ENCODE peak calls at places on chromosomes 12 and 14, in eight cellular contexts. X, R, Z, N, O, F, V and K are unnamed samples.

GRCh38 chr14:65290830-65291229 is 121.7 kb upstream of the FUT8 start:
- DNase-seq in O (peak; percentile 85), N (no peak), V (peak; percentile 84), F (no peak), X (no peak), R (peak; percentile 97), Z (no peak), K (peak; percentile 38)

GRCh38 chr12:85644508-85644907 is 191.7 kb downstream of the RASSF9 start:
- DNase-seq in V (no peak), X (no peak), Z (no peak), O (peak; percentile 21), R (no peak), F (no peak), N (no peak), K (no peak)

GRCh38 chr12:92927436-92928116 is 1.5 kb downstream of the EEA1 start:
- DNase-seq in Z (no peak), R (peak; percentile 75), X (no peak), V (no peak), F (peak; percentile 50), N (no peak), O (peak; percentile 77), K (no peak)

GRCh38 chr12:57614178-57614947 is 3.1 kb downstream of the ARHGEF25 start:
- DNase-seq in R (no peak), O (peak; percentile 15), Z (no peak), X (peak; percentile 91), N (peak; percentile 49), F (peak; percentile 84), V (no peak), K (no peak)

GRCh38 chr12:65229441-65229840 is 49.0 kb upstream of the MSRB3 start:
- DNase-seq in R (peak; percentile 74), X (no peak), O (peak; percentile 81), N (no peak), V (no peak), Z (no peak), F (no peak), K (peak; percentile 8)

GRCh38 chr12:6369916-6370575 is 5.3 kb downstream of the SCNN1A start:
- DNase-seq in N (no peak), V (no peak), O (no peak), R (no peak), X (peak; percentile 43), F (no peak), Z (no peak), K (no peak)

GRCh38 chr12:127287256-127287655 is 979.7 kb upstream of the TMEM132C start:
- DNase-seq in X (no peak), O (no peak), R (no peak), N (no peak), Z (no peak), F (no peak), V (no peak), K (no peak)

GRCh38 chr12:105677672-105678071 is 347.2 kb downstream of the C12orf75 start:
- DNase-seq in V (no peak), F (no peak), R (no peak), Z (no peak), N (no peak), X (peak; percentile 21), O (no peak), K (no peak)

GRCh38 chr12:41701943-41702601 is 442.6 kb downstream of the GXYLT1 start:
- DNase-seq in V (no peak), Z (no peak), N (no peak), R (no peak), F (no peak), O (no peak), X (no peak), K (no peak)

DNA sequence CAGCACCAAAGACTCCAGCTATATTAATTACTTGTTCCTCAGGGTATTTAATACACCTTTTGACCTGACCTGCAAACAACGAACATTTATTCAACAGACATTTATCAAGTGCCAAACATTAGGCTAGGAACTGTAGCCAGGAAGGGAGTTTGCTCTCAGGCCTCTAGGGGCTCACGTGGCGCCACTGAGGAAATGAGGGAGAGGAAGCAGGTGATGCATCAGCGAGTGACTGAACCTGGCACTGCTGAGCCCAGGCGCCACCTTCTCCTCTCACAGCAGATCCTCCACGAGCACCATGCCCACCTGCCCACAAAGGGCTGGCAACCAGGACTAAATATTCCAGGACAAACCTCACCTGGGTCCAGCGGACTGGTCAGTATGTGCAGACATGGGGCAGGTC is 50.2 kb downstream of the SETD3 start:
- DNase-seq in O (no peak), Z (no peak), N (no peak), X (peak; percentile 86), V (no peak), R (peak; percentile 7), F (no peak), K (no peak)
- TF ChIP-seq CTCF in O (peak; percentile 17), Z (no peak), N (no peak), X (peak; percentile 79), V (no peak), R (peak; percentile 29), F (peak; percentile 6), K (peak; percentile 53)

GRCh38 chr12:79678306-79678705 is 12.5 kb downstream of the PAWR start:
- DNase-seq in N (no peak), V (no peak), O (no peak), R (peak; percentile 66), X (no peak), Z (no peak), F (no peak), K (no peak)
- H3K4me3 ChIP-seq in N (no peak overlapping the region), V (no peak overlapping the region), O (no peak overlapping the region), R (no peak overlapping the region), X (no peak overlapping the region), Z (no peak overlapping the region), F (no peak overlapping the region), K (no peak overlapping the region)

DNA sequence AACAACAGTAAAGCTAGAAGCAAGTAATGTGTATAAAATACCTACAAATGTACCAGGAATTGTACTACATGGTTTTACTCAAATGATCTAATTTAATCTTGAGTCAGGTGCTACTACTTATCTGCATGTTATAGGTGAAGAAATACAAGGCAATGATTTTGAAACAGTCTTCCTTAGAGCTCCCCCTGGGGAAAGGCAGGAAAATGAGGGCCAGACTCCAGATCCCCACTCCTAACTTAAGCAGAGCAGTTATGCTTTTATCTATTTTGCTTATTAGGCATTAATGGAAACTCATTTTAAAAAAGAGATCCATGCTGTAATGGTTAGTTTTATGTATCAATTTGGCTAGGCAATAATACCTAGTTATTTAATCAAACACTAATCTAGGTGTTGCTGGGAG is 109.3 kb upstream of the CPSF6 start:
- DNase-seq in X (no peak), Z (no peak), V (no peak), F (no peak), N (no peak), O (no peak), R (no peak), K (no peak)
- TF ChIP-seq CTCF in X (no peak), Z (no peak), V (no peak), F (no peak), N (no peak), O (peak; percentile 19), R (peak; percentile 22), K (peak; percentile 49)

DNA sequence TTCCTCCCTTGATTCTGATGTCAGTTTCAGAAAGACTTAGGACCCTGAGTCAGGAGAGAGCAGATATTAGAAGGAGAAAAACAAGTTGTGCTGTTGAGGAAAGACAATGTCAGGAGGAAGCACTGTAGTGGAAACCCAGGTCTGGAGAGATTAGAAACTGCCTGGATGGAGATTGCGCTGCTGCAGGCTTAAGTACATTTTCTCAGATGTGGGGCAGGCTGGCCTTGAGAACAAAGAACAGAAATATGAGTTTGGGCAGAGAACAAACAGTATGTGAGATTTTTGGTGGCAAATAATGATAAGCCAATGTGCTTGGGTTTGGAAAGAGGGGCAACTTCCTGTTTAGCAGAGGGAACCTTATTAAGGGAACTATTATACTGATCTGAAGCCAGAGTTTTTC is 74.3 kb upstream of the PRMT8 start:
- DNase-seq in Z (peak; percentile 7), O (no peak), R (no peak), N (no peak), X (peak; percentile 16), V (no peak), F (no peak), K (no peak)
- H3K4me3 ChIP-seq in Z (no peak overlapping the region), O (no peak overlapping the region), R (no peak overlapping the region), N (no peak overlapping the region), X (no peak overlapping the region), V (no peak overlapping the region), F (no peak overlapping the region), K (no peak overlapping the region)

DNA sequence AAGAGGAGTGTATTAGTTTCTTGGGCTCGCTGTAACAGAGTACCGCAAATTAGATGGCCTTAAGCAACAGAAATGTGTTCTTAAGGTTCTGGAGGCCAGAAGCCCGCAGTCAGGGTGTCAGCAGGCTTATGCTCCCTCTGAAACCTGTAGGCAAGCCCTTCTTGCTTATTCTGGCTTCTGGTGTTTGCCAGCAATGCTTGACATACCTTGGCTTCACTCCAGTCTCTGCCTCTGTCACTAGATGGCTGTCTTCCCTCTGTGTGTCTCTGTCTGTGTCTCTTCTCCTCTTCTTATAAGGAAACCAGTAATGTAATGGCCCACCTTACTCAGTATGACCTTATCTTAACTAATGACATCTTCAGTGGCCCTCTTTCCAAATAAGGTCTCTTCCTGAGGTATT is 85.1 kb downstream of the DERA start:
- DNase-seq in O (peak; percentile 41), X (peak; percentile 74), R (no peak), F (peak; percentile 38), Z (no peak), V (no peak), N (no peak), K (no peak)
- TF ChIP-seq CTCF in O (no peak), X (peak; percentile 72), R (no peak), F (no peak), Z (no peak), V (no peak), N (no peak), K (no peak)

DNA sequence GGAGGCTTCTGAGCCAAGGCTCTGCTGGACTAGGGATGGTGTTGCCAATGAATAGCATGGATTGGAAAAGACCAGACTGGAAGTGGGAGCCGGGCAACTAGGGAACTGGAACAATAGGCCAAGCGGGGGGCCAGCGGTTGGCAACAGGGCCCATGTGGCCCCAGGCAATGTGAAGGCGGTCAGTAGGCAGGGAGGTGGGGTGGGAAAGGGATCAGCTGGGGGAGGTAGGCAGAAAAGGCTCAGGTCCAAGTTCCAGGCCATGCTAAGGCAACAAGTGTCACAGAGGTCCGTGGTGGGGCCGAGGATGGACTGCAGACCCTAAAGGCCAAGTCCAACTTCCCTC is 14.9 kb upstream of the MLXIP start:
- DNase-seq in O (no peak), X (no peak), F (no peak), R (no peak), V (peak; percentile 51), N (peak; percentile 51), Z (no peak), K (no peak)
- H3K4me3 ChIP-seq in O (no peak overlapping the region), X (no peak overlapping the region), F (peak overlapping the region; percentile 14), R (no peak overlapping the region), V (no peak overlapping the region), N (peak overlapping the region; percentile 29), Z (no peak overlapping the region), K (no peak overlapping the region)

DNA sequence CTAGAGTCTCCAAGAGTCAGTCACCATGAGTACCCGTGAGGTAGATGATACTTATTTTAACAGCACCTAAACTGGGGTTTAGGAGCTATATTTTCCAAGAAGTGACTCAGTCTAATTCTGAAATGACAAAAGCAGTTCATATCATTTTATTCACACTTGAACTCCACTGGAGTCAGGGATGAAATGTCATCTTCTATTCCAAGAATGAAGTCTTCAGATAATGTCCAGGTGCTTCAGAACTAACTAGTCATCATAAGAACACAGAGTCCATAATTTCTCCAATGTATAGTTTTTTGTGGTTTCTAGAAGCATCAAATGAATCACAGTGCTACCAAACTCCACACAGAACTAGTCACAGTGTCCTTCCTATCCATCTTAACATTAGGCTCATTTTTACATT is 13.3 kb downstream of the DNM1L start:
- DNase-seq in R (no peak), F (no peak), V (no peak), X (no peak), Z (no peak), N (no peak), O (no peak), K (no peak)
- TF ChIP-seq CTCF in R (no peak), F (no peak), V (no peak), X (no peak), Z (no peak), N (no peak), O (no peak), K (no peak)